ENCODE peak calls at places on chromosomes 2 and 18, in six cellular contexts. One of them, this sample, is unnamed.
A peak's percentile ranks its signal among the peaks of the same experiment; 100 is the strongest.

GRCh38 chr18:50578651-50579050 is 18.8 kb downstream of the MAPK4 start:
- DNase-seq in H1: no peak
- DNase-seq in HepG2: no peak
- DNase-seq in HCT116: peak; percentile 22
- DNase-seq in K562: peak; percentile 3
- DNase-seq in GM12878: no peak
- DNase-seq in this sample: no peak

GRCh38 chr2:125167820-125168219 is 1142.7 kb downstream of the CNTNAP5 start:
- DNase-seq in HCT116: no peak
- DNase-seq in H1: no peak
- DNase-seq in GM12878: no peak
- DNase-seq in HepG2: no peak
- DNase-seq in K562: no peak
- DNase-seq in this sample: no peak

GRCh38 chr2:14616342-14616741 is 16.2 kb upstream of the LRATD1 start:
- DNase-seq in GM12878: no peak
- DNase-seq in HCT116: no peak
- DNase-seq in HepG2: peak; percentile 20
- DNase-seq in K562: no peak
- DNase-seq in H1: no peak
- DNase-seq in this sample: no peak

GRCh38 chr2:75416420-75417342 is 144.1 kb downstream of the EVA1A start:
- DNase-seq in HepG2: no peak
- DNase-seq in GM12878: peak; percentile 38
- DNase-seq in H1: no peak
- DNase-seq in K562: no peak
- DNase-seq in HCT116: no peak
- DNase-seq in this sample: no peak

GRCh38 chr2:207624170-207625013 is 802 bp downstream of the METTL21A start:
- DNase-seq in HCT116: no peak
- DNase-seq in H1: peak; percentile 73
- DNase-seq in GM12878: no peak
- DNase-seq in K562: peak; percentile 61
- DNase-seq in HepG2: peak; percentile 64
- DNase-seq in this sample: peak; percentile 64

GRCh38 chr2:23351388-23352141 is 33.4 kb upstream of the KLHL29 start:
- DNase-seq in K562: peak; percentile 72
- DNase-seq in HepG2: peak; percentile 37
- DNase-seq in HCT116: peak; percentile 54
- DNase-seq in H1: peak; percentile 92
- DNase-seq in GM12878: no peak
- DNase-seq in this sample: peak; percentile 85

GRCh38 chr2:21333249-21333648 is 209.5 kb downstream of the TDRD15 start:
- DNase-seq in K562: no peak
- DNase-seq in H1: no peak
- DNase-seq in GM12878: no peak
- DNase-seq in HCT116: no peak
- DNase-seq in HepG2: no peak
- DNase-seq in this sample: no peak

GRCh38 chr2:190636362-190636761 is 12.5 kb upstream of the NAB1 start:
- DNase-seq in K562: no peak
- DNase-seq in GM12878: no peak
- DNase-seq in HCT116: no peak
- DNase-seq in H1: no peak
- DNase-seq in HepG2: no peak
- DNase-seq in this sample: no peak

GRCh38 chr2:44964704-44965343 is 23.3 kb downstream of the SIX3 start:
- DNase-seq in GM12878: no peak
- DNase-seq in H1: peak; percentile 78
- DNase-seq in HepG2: no peak
- DNase-seq in HCT116: no peak
- DNase-seq in K562: no peak
- DNase-seq in this sample: peak; percentile 73

GRCh38 chr2:152696476-152696875 is 20.8 kb downstream of the PRPF40A start:
- DNase-seq in K562: no peak
- DNase-seq in H1: no peak
- DNase-seq in HCT116: no peak
- DNase-seq in HepG2: no peak
- DNase-seq in GM12878: no peak
- DNase-seq in this sample: no peak

GRCh38 chr2:75243219-75243618 is 43.9 kb upstream of the TACR1 start:
- DNase-seq in H1: no peak
- DNase-seq in HepG2: no peak
- DNase-seq in GM12878: no peak
- DNase-seq in HCT116: no peak
- DNase-seq in K562: no peak
- DNase-seq in this sample: no peak

GRCh38 chr2:117536139-117536538 is 278.4 kb upstream of the DDX18 start:
- DNase-seq in K562: no peak
- DNase-seq in HCT116: no peak
- DNase-seq in HepG2: peak; percentile 16
- DNase-seq in GM12878: no peak
- DNase-seq in H1: no peak
- DNase-seq in this sample: peak; percentile 28

GRCh38 chr18:70426818-70427217 is 138.0 kb downstream of the SOCS6 start:
- DNase-seq in GM12878: no peak
- DNase-seq in HepG2: no peak
- DNase-seq in H1: no peak
- DNase-seq in HCT116: no peak
- DNase-seq in K562: no peak
- DNase-seq in this sample: no peak

GRCh38 chr2:201654611-201655384 is 11.5 kb upstream of the TMEM237 start:
- DNase-seq in H1: no peak
- DNase-seq in K562: no peak
- DNase-seq in GM12878: no peak
- DNase-seq in HCT116: no peak
- DNase-seq in HepG2: no peak
- DNase-seq in this sample: no peak

GRCh38 chr2:120150040-120150482 is 73.1 kb downstream of the TMEM185B start:
- DNase-seq in HCT116: no peak
- DNase-seq in H1: no peak
- DNase-seq in K562: no peak
- DNase-seq in HepG2: peak; percentile 79
- DNase-seq in GM12878: no peak
- DNase-seq in this sample: no peak

GRCh38 chr18:74290831-74291770 is 662 bp downstream of the CYB5A start:
- DNase-seq in GM12878: no peak
- DNase-seq in HepG2: peak; percentile 34
- DNase-seq in K562: no peak
- DNase-seq in H1: peak; percentile 77
- DNase-seq in HCT116: peak; percentile 39
- DNase-seq in this sample: peak; percentile 77

GRCh38 chr18:23453657-23454011 is 547 bp downstream of the RIOK3 start:
- DNase-seq in HepG2: peak; percentile 23
- DNase-seq in H1: no peak
- DNase-seq in K562: peak; percentile 52
- DNase-seq in HCT116: no peak
- DNase-seq in GM12878: no peak
- DNase-seq in this sample: no peak

GRCh38 chr18:6389005-6389404 is 25.7 kb downstream of the L3MBTL4 start:
- DNase-seq in HepG2: no peak
- DNase-seq in GM12878: no peak
- DNase-seq in K562: no peak
- DNase-seq in HCT116: no peak
- DNase-seq in H1: no peak
- DNase-seq in this sample: no peak

GRCh38 chr2:148982282-148982681 is 56.2 kb upstream of the LYPD6B start:
- DNase-seq in HCT116: no peak
- DNase-seq in K562: no peak
- DNase-seq in HepG2: no peak
- DNase-seq in GM12878: no peak
- DNase-seq in H1: no peak
- DNase-seq in this sample: no peak

GRCh38 chr18:59459352-59460059 is 100.4 kb upstream of the LMAN1 start:
- DNase-seq in K562: peak; percentile 11
- DNase-seq in HepG2: peak; percentile 16
- DNase-seq in GM12878: no peak
- DNase-seq in H1: no peak
- DNase-seq in HCT116: peak; percentile 10
- DNase-seq in this sample: no peak

GRCh38 chr18:74204543-74205152 is 56.3 kb downstream of the TIMM21 start:
- DNase-seq in GM12878: no peak
- DNase-seq in HepG2: no peak
- DNase-seq in K562: no peak
- DNase-seq in HCT116: no peak
- DNase-seq in H1: no peak
- DNase-seq in this sample: no peak

GRCh38 chr18:80143876-80144275 is 34.8 kb downstream of the ADNP2 start:
- DNase-seq in GM12878: no peak
- DNase-seq in K562: no peak
- DNase-seq in H1: no peak
- DNase-seq in HepG2: no peak
- DNase-seq in HCT116: no peak
- DNase-seq in this sample: no peak

GRCh38 chr2:217789736-217790181 is 213.0 kb downstream of the TNS1 start:
- DNase-seq in HCT116: no peak
- DNase-seq in GM12878: no peak
- DNase-seq in H1: no peak
- DNase-seq in K562: no peak
- DNase-seq in HepG2: no peak
- DNase-seq in this sample: no peak

GRCh38 chr2:164811826-164812225 is 29.8 kb downstream of the COBLL1 start:
- DNase-seq in H1: no peak
- DNase-seq in HCT116: no peak
- DNase-seq in HepG2: no peak
- DNase-seq in K562: no peak
- DNase-seq in GM12878: no peak
- DNase-seq in this sample: no peak

GRCh38 chr2:164813535-164813934 is 28.1 kb downstream of the COBLL1 start:
- DNase-seq in HepG2: no peak
- DNase-seq in HCT116: no peak
- DNase-seq in K562: no peak
- DNase-seq in H1: no peak
- DNase-seq in GM12878: no peak
- DNase-seq in this sample: no peak

GRCh38 chr2:164812378-164812777 is 29.2 kb downstream of the COBLL1 start:
- DNase-seq in HCT116: no peak
- DNase-seq in HepG2: no peak
- DNase-seq in H1: no peak
- DNase-seq in K562: no peak
- DNase-seq in GM12878: no peak
- DNase-seq in this sample: no peak

GRCh38 chr2:164808776-164809175 is 32.8 kb downstream of the COBLL1 start:
- DNase-seq in K562: no peak
- DNase-seq in HepG2: peak; percentile 34
- DNase-seq in H1: no peak
- DNase-seq in HCT116: no peak
- DNase-seq in GM12878: no peak
- DNase-seq in this sample: no peak

GRCh38 chr2:164810843-164811242 is 30.8 kb downstream of the COBLL1 start:
- DNase-seq in K562: no peak
- DNase-seq in HepG2: peak; percentile 96
- DNase-seq in GM12878: no peak
- DNase-seq in H1: no peak
- DNase-seq in HCT116: no peak
- DNase-seq in this sample: no peak
- TF ChIP-seq ATF3 in K562: no peak
- TF ChIP-seq ATF3 in HepG2: peak; percentile 71
- TF ChIP-seq ATF3 in GM12878: no peak
- TF ChIP-seq ATF3 in H1: no peak
- TF ChIP-seq ATF3 in HCT116: no peak
- TF ChIP-seq ATF3 in this sample: no peak

GRCh38 chr18:36580266-36580665 is 248.5 kb downstream of the TPGS2 start:
- DNase-seq in HCT116: no peak
- DNase-seq in H1: no peak
- DNase-seq in K562: no peak
- DNase-seq in HepG2: no peak
- DNase-seq in GM12878: no peak
- DNase-seq in this sample: no peak

GRCh38 chr18:36579311-36579710 is 249.5 kb downstream of the TPGS2 start:
- DNase-seq in H1: no peak
- DNase-seq in GM12878: no peak
- DNase-seq in K562: no peak
- DNase-seq in HCT116: no peak
- DNase-seq in HepG2: no peak
- DNase-seq in this sample: no peak

GRCh38 chr18:36578871-36579270 is 249.9 kb downstream of the TPGS2 start:
- DNase-seq in H1: no peak
- DNase-seq in K562: no peak
- DNase-seq in GM12878: no peak
- DNase-seq in HCT116: no peak
- DNase-seq in HepG2: no peak
- DNase-seq in this sample: no peak

GRCh38 chr18:36580874-36581750 is 247.7 kb downstream of the TPGS2 start:
- DNase-seq in GM12878: no peak
- DNase-seq in HCT116: no peak
- DNase-seq in K562: no peak
- DNase-seq in HepG2: no peak
- DNase-seq in H1: no peak
- DNase-seq in this sample: no peak

GRCh38 chr18:36583155-36583745 is 245.6 kb downstream of the TPGS2 start:
- DNase-seq in HepG2: no peak
- DNase-seq in HCT116: no peak
- DNase-seq in H1: peak; percentile 78
- DNase-seq in K562: no peak
- DNase-seq in GM12878: peak; percentile 17
- DNase-seq in this sample: peak; percentile 72
- TF ChIP-seq ATF3 in HepG2: no peak
- TF ChIP-seq ATF3 in HCT116: no peak
- TF ChIP-seq ATF3 in H1: no peak
- TF ChIP-seq ATF3 in K562: no peak
- TF ChIP-seq ATF3 in GM12878: no peak
- TF ChIP-seq ATF3 in this sample: no peak

GRCh38 chr2:174914894-174915760 is 90.1 kb downstream of the CHN1 start:
- DNase-seq in HCT116: no peak
- DNase-seq in H1: no peak
- DNase-seq in HepG2: no peak
- DNase-seq in K562: no peak
- DNase-seq in GM12878: no peak
- DNase-seq in this sample: no peak
- TF ChIP-seq ATF3 in HCT116: no peak
- TF ChIP-seq ATF3 in H1: no peak
- TF ChIP-seq ATF3 in HepG2: no peak
- TF ChIP-seq ATF3 in K562: no peak
- TF ChIP-seq ATF3 in GM12878: no peak
- TF ChIP-seq ATF3 in this sample: no peak

GRCh38 chr2:101516833-101517690 is 42.1 kb upstream of the RFX8 start:
- DNase-seq in GM12878: no peak
- DNase-seq in H1: no peak
- DNase-seq in HepG2: peak; percentile 75
- DNase-seq in K562: no peak
- DNase-seq in HCT116: peak; percentile 41
- DNase-seq in this sample: no peak

GRCh38 chr2:101518470-101519172 is 43.7 kb upstream of the RFX8 start:
- DNase-seq in HepG2: peak; percentile 78
- DNase-seq in GM12878: no peak
- DNase-seq in H1: no peak
- DNase-seq in HCT116: peak; percentile 40
- DNase-seq in K562: peak; percentile 55
- DNase-seq in this sample: peak; percentile 46

GRCh38 chr2:101516349-101516748 is 41.4 kb upstream of the RFX8 start:
- DNase-seq in K562: no peak
- DNase-seq in H1: no peak
- DNase-seq in HepG2: no peak
- DNase-seq in HCT116: no peak
- DNase-seq in GM12878: no peak
- DNase-seq in this sample: no peak

GRCh38 chr2:101519173-101519492 is 44.2 kb upstream of the RFX8 start:
- DNase-seq in HCT116: no peak
- DNase-seq in HepG2: no peak
- DNase-seq in GM12878: no peak
- DNase-seq in H1: no peak
- DNase-seq in K562: no peak
- DNase-seq in this sample: no peak

GRCh38 chr2:101517753-101518152 is 42.8 kb upstream of the RFX8 start:
- DNase-seq in GM12878: no peak
- DNase-seq in K562: no peak
- DNase-seq in H1: no peak
- DNase-seq in HepG2: peak; percentile 45
- DNase-seq in HCT116: no peak
- DNase-seq in this sample: no peak
- TF ChIP-seq ATF3 in GM12878: no peak
- TF ChIP-seq ATF3 in K562: no peak
- TF ChIP-seq ATF3 in H1: no peak
- TF ChIP-seq ATF3 in HepG2: no peak
- TF ChIP-seq ATF3 in HCT116: no peak
- TF ChIP-seq ATF3 in this sample: no peak

This sample was measured in WTC11.